ENCODE peak calls at places on chromosome 19, in six cellular contexts. One of them, this sample, is unnamed.
A peak's percentile ranks its signal among the peaks of the same experiment; 100 is the strongest.

GRCh38 chr19:7829162-7829520 is 877 bp upstream of the EVI5L start:
- DNase-seq in cardiac fibroblast: no peak
- DNase-seq in fibroblast of the aortic adventitia: no peak
- DNase-seq in uterus: no peak
- DNase-seq in NCI-H2081: no peak
- DNase-seq in astrocyte of the cerebellum: no peak
- DNase-seq in this sample: no peak

GRCh38 chr19:12187625-12188024 is 24.7 kb downstream of the ZNF136 start:
- DNase-seq in NCI-H2081: no peak
- DNase-seq in fibroblast of the aortic adventitia: peak; percentile 5
- DNase-seq in astrocyte of the cerebellum: no peak
- DNase-seq in uterus: no peak
- DNase-seq in cardiac fibroblast: peak; percentile 20
- DNase-seq in this sample: no peak

GRCh38 chr19:55624109-55625003 is at the start of gene ZNF784:
- DNase-seq in astrocyte of the cerebellum: peak; percentile 80
- DNase-seq in fibroblast of the aortic adventitia: peak; percentile 94
- DNase-seq in cardiac fibroblast: peak; percentile 95
- DNase-seq in NCI-H2081: peak; percentile 95
- DNase-seq in uterus: peak; percentile 93
- DNase-seq in this sample: peak; percentile 94

GRCh38 chr19:57406516-57407123 is 4.3 kb upstream of the ZNF17 start:
- DNase-seq in cardiac fibroblast: peak; percentile 63
- DNase-seq in astrocyte of the cerebellum: no peak
- DNase-seq in fibroblast of the aortic adventitia: peak; percentile 58
- DNase-seq in NCI-H2081: peak; percentile 52
- DNase-seq in uterus: no peak
- DNase-seq in this sample: peak; percentile 56

GRCh38 chr19:13118424-13119193 is 545 bp downstream of the NACC1 start:
- DNase-seq in astrocyte of the cerebellum: no peak
- DNase-seq in cardiac fibroblast: no peak
- DNase-seq in NCI-H2081: peak; percentile 36
- DNase-seq in fibroblast of the aortic adventitia: no peak
- DNase-seq in uterus: peak; percentile 42
- DNase-seq in this sample: peak; percentile 51

GRCh38 chr19:18660051-18660910 is 23.2 kb upstream of the CRTC1 start:
- DNase-seq in astrocyte of the cerebellum: no peak
- DNase-seq in fibroblast of the aortic adventitia: peak; percentile 45
- DNase-seq in NCI-H2081: no peak
- DNase-seq in cardiac fibroblast: peak; percentile 74
- DNase-seq in uterus: peak; percentile 56
- DNase-seq in this sample: peak; percentile 80

GRCh38 chr19:3282564-3282963 is 58.1 kb downstream of the CELF5 start:
- DNase-seq in fibroblast of the aortic adventitia: no peak
- DNase-seq in uterus: no peak
- DNase-seq in cardiac fibroblast: no peak
- DNase-seq in astrocyte of the cerebellum: no peak
- DNase-seq in NCI-H2081: no peak
- DNase-seq in this sample: no peak

GRCh38 chr19:45470147-45471081 is 2.6 kb downstream of the FOSB start:
- DNase-seq in uterus: no peak
- DNase-seq in fibroblast of the aortic adventitia: peak; percentile 47
- DNase-seq in cardiac fibroblast: peak; percentile 65
- DNase-seq in astrocyte of the cerebellum: no peak
- DNase-seq in NCI-H2081: no peak
- DNase-seq in this sample: peak; percentile 32

GRCh38 chr19:18198374-18198773 is 5.4 kb downstream of the MPV17L2 start:
- DNase-seq in astrocyte of the cerebellum: no peak
- DNase-seq in cardiac fibroblast: no peak
- DNase-seq in NCI-H2081: no peak
- DNase-seq in fibroblast of the aortic adventitia: no peak
- DNase-seq in uterus: no peak
- DNase-seq in this sample: no peak

GRCh38 chr19:7076151-7076550 is 6.6 kb downstream of the ZNF557 start:
- DNase-seq in uterus: no peak
- DNase-seq in cardiac fibroblast: no peak
- DNase-seq in fibroblast of the aortic adventitia: no peak
- DNase-seq in NCI-H2081: no peak
- DNase-seq in astrocyte of the cerebellum: no peak
- DNase-seq in this sample: no peak

GRCh38 chr19:46722421-46723022 is 5.6 kb upstream of the PRKD2 start:
- DNase-seq in uterus: no peak
- DNase-seq in cardiac fibroblast: no peak
- DNase-seq in astrocyte of the cerebellum: no peak
- DNase-seq in NCI-H2081: no peak
- DNase-seq in fibroblast of the aortic adventitia: no peak
- DNase-seq in this sample: no peak

GRCh38 chr19:55549500-55550320 is 4.4 kb upstream of the SBK3 start:
- DNase-seq in astrocyte of the cerebellum: peak; percentile 80
- DNase-seq in uterus: no peak
- DNase-seq in fibroblast of the aortic adventitia: peak; percentile 90
- DNase-seq in NCI-H2081: peak; percentile 75
- DNase-seq in cardiac fibroblast: peak; percentile 94
- DNase-seq in this sample: peak; percentile 71

GRCh38 chr19:40716031-40716654 is 543 bp downstream of the COQ8B start:
- DNase-seq in uterus: peak; percentile 89
- DNase-seq in astrocyte of the cerebellum: no peak
- DNase-seq in NCI-H2081: no peak
- DNase-seq in cardiac fibroblast: peak; percentile 98
- DNase-seq in fibroblast of the aortic adventitia: no peak
- DNase-seq in this sample: no peak

GRCh38 chr19:45554481-45554880 is 30.1 kb downstream of the OPA3 start:
- DNase-seq in uterus: no peak
- DNase-seq in cardiac fibroblast: no peak
- DNase-seq in NCI-H2081: no peak
- DNase-seq in fibroblast of the aortic adventitia: no peak
- DNase-seq in astrocyte of the cerebellum: no peak
- DNase-seq in this sample: no peak

GRCh38 chr19:18046066-18046718 is 38.2 kb downstream of the ARRDC2 start:
- DNase-seq in fibroblast of the aortic adventitia: peak; percentile 65
- DNase-seq in astrocyte of the cerebellum: no peak
- DNase-seq in NCI-H2081: no peak
- DNase-seq in uterus: peak; percentile 24
- DNase-seq in cardiac fibroblast: peak; percentile 81
- DNase-seq in this sample: peak; percentile 68

GRCh38 chr19:54517483-54517882 is 14.9 kb downstream of the LAIR2 start:
- DNase-seq in NCI-H2081: no peak
- DNase-seq in astrocyte of the cerebellum: peak; percentile 9
- DNase-seq in cardiac fibroblast: peak; percentile 48
- DNase-seq in uterus: no peak
- DNase-seq in fibroblast of the aortic adventitia: peak; percentile 21
- DNase-seq in this sample: peak; percentile 29

GRCh38 chr19:29956855-29957254 is 14.8 kb downstream of the URI1 start:
- DNase-seq in NCI-H2081: no peak
- DNase-seq in astrocyte of the cerebellum: no peak
- DNase-seq in uterus: no peak
- DNase-seq in fibroblast of the aortic adventitia: no peak
- DNase-seq in cardiac fibroblast: no peak
- DNase-seq in this sample: no peak

GRCh38 chr19:47273313-47274070 is 1.2 kb upstream of the INAFM1 start:
- DNase-seq in NCI-H2081: peak; percentile 48
- DNase-seq in cardiac fibroblast: peak; percentile 93
- DNase-seq in uterus: peak; percentile 92
- DNase-seq in astrocyte of the cerebellum: peak; percentile 49
- DNase-seq in fibroblast of the aortic adventitia: peak; percentile 91
- DNase-seq in this sample: peak; percentile 94

GRCh38 chr19:38483016-38483630 is 49.6 kb downstream of the RYR1 start:
- DNase-seq in astrocyte of the cerebellum: no peak
- DNase-seq in uterus: no peak
- DNase-seq in fibroblast of the aortic adventitia: no peak
- DNase-seq in NCI-H2081: no peak
- DNase-seq in cardiac fibroblast: no peak
- DNase-seq in this sample: no peak

GRCh38 chr19:16330368-16330801 is 5.8 kb downstream of the KLF2 start:
- DNase-seq in astrocyte of the cerebellum: no peak
- DNase-seq in cardiac fibroblast: peak; percentile 92
- DNase-seq in NCI-H2081: no peak
- DNase-seq in fibroblast of the aortic adventitia: peak; percentile 80
- DNase-seq in uterus: peak; percentile 75
- DNase-seq in this sample: peak; percentile 75

GRCh38 chr19:44112802-44113137 is 429 bp upstream of the ZNF225 start:
- DNase-seq in uterus: no peak
- DNase-seq in astrocyte of the cerebellum: no peak
- DNase-seq in NCI-H2081: no peak
- DNase-seq in fibroblast of the aortic adventitia: no peak
- DNase-seq in cardiac fibroblast: no peak
- DNase-seq in this sample: no peak

GRCh38 chr19:611506-611869 is 21.8 kb downstream of the HCN2 start:
- DNase-seq in NCI-H2081: no peak
- DNase-seq in uterus: no peak
- DNase-seq in fibroblast of the aortic adventitia: peak; percentile 57
- DNase-seq in astrocyte of the cerebellum: peak; percentile 98
- DNase-seq in cardiac fibroblast: peak; percentile 96
- DNase-seq in this sample: peak; percentile 88

GRCh38 chr19:46618670-46619231 is 6.1 kb downstream of the PTGIR start:
- DNase-seq in astrocyte of the cerebellum: no peak
- DNase-seq in NCI-H2081: peak; percentile 37
- DNase-seq in fibroblast of the aortic adventitia: peak; percentile 68
- DNase-seq in uterus: no peak
- DNase-seq in cardiac fibroblast: peak; percentile 83
- DNase-seq in this sample: peak; percentile 58

GRCh38 chr19:294341-294818 is 3.2 kb upstream of the PLPP2 start:
- DNase-seq in uterus: peak; percentile 58
- DNase-seq in fibroblast of the aortic adventitia: no peak
- DNase-seq in astrocyte of the cerebellum: no peak
- DNase-seq in cardiac fibroblast: peak; percentile 16
- DNase-seq in NCI-H2081: no peak
- DNase-seq in this sample: no peak

GRCh38 chr19:3577741-3578344 is 5.1 kb downstream of the HMG20B start:
- DNase-seq in fibroblast of the aortic adventitia: no peak
- DNase-seq in NCI-H2081: no peak
- DNase-seq in astrocyte of the cerebellum: no peak
- DNase-seq in uterus: no peak
- DNase-seq in cardiac fibroblast: no peak
- DNase-seq in this sample: no peak

GRCh38 chr19:37855098-37855497 is 51.3 kb downstream of the WDR87 start:
- DNase-seq in NCI-H2081: no peak
- DNase-seq in fibroblast of the aortic adventitia: peak; percentile 20
- DNase-seq in astrocyte of the cerebellum: no peak
- DNase-seq in cardiac fibroblast: peak; percentile 25
- DNase-seq in uterus: no peak
- DNase-seq in this sample: peak; percentile 32

GRCh38 chr19:2394054-2394668 is 33.2 kb downstream of the TIMM13 start:
- DNase-seq in uterus: no peak
- DNase-seq in astrocyte of the cerebellum: no peak
- DNase-seq in cardiac fibroblast: no peak
- DNase-seq in NCI-H2081: no peak
- DNase-seq in fibroblast of the aortic adventitia: no peak
- DNase-seq in this sample: no peak

GRCh38 chr19:17424743-17425365 is 5.0 kb downstream of the MVB12A start:
- DNase-seq in astrocyte of the cerebellum: no peak
- DNase-seq in cardiac fibroblast: peak; percentile 36
- DNase-seq in uterus: no peak
- DNase-seq in fibroblast of the aortic adventitia: peak; percentile 16
- DNase-seq in NCI-H2081: no peak
- DNase-seq in this sample: peak; percentile 46

GRCh38 chr19:48444129-48444932 is 1.5 kb upstream of the GRWD1 start:
- DNase-seq in astrocyte of the cerebellum: no peak
- DNase-seq in cardiac fibroblast: no peak
- DNase-seq in NCI-H2081: no peak
- DNase-seq in fibroblast of the aortic adventitia: no peak
- DNase-seq in uterus: no peak
- DNase-seq in this sample: no peak